ENCODE peak calls at places on chromosome 18, in ten cellular contexts. V is GF-D8; M is stomach; Q is PC-9; W is activated CD8-positive, alpha-beta memory T cell treated with anti-CD3 and anti-CD28 coated beads for 4 hours; A is colonic mucosa; B is H9; S is breast epithelium; K is DMS 273 treated with DMSO at 0.1 percent for 48 hours; T is astrocyte of the hippocampus. D is an unnamed sample.
A peak's percentile ranks its signal among the peaks of the same experiment; 100 is the strongest.

GRCh38 chr18:61666876-61667590 is 225.8 kb downstream of the RNF152 start:
- DNase-seq in V (no peak), B (peak; percentile 52), W (no peak), A (no peak), K (no peak), S (no peak), Q (no peak), M (no peak), T (no peak), D (no peak)

GRCh38 chr18:8747440-8747937 is 42.1 kb downstream of the MTCL1 start:
- DNase-seq in T (peak; percentile 85), B (no peak), K (no peak), V (no peak), S (no peak), Q (no peak), W (no peak), M (no peak), A (no peak), D (peak; percentile 62)

GRCh38 chr18:44937985-44938384 is 257.3 kb downstream of the SETBP1 start:
- DNase-seq in A (no peak), T (no peak), W (no peak), Q (no peak), S (no peak), V (no peak), K (no peak), M (no peak), B (no peak), D (no peak)

GRCh38 chr18:34795070-34795740 is 85.1 kb downstream of the DTNA start:
- DNase-seq in B (no peak), W (no peak), S (no peak), Q (no peak), K (no peak), V (no peak), T (no peak), A (no peak), M (no peak), D (no peak)

GRCh38 chr18:23689031-23689615 is at the start of gene LAMA3:
- DNase-seq in W (no peak), V (no peak), Q (peak; percentile 53), M (peak; percentile 77), B (no peak), T (peak; percentile 61), K (peak; percentile 42), S (peak; percentile 76), A (peak; percentile 66), D (no peak)

GRCh38 chr18:76405761-76406356 is 89.2 kb downstream of the ZNF516 start:
- DNase-seq in W (no peak), Q (peak; percentile 21), B (peak; percentile 84), A (peak; percentile 52), V (no peak), K (no peak), S (no peak), M (peak; percentile 63), T (peak; percentile 70), D (peak; percentile 22)

GRCh38 chr18:36901277-36901701 is 72.4 kb downstream of the KIAA1328 start:
- DNase-seq in S (no peak), M (no peak), Q (no peak), V (no peak), W (no peak), A (no peak), B (no peak), T (peak; percentile 52), K (no peak), D (no peak)

GRCh38 chr18:30682667-30683066 is 359.9 kb downstream of the DSC3 start:
- DNase-seq in W (no peak), K (no peak), V (no peak), A (no peak), S (no peak), T (peak; percentile 62), M (no peak), Q (no peak), B (no peak), D (no peak)

GRCh38 chr18:11393486-11393885 is 215.9 kb upstream of the SLC35G4 start:
- DNase-seq in B (no peak), T (no peak), V (no peak), W (no peak), K (peak; percentile 32), S (no peak), M (no peak), A (no peak), Q (no peak), D (no peak)